ENCODE peak calls at places on chromosomes 4 and X, in four cellular contexts. T is transverse colon, R is stomach, O is suprapubic skin. C is an unnamed sample. For H3K4me1, the result is how much of the 10 kb centered on the place peaks cover.

GRCh38 chr4:45831692-45832091 is 292.2 kb downstream of the GABRG1 start:
- DNase-seq in T (no peak), R (no peak), O (no peak), C (no peak)

GRCh38 chr4:94373752-94374151 is 31.1 kb upstream of the HPGDS start:
- DNase-seq in T (no peak), R (no peak), O (no peak), C (no peak)

GRCh38 chr4:26087108-26087507 is 173.1 kb downstream of the SMIM20 start:
- DNase-seq in T (no peak), R (no peak), O (no peak), C (no peak)

GRCh38 chr4:1023241-1023640 is 11.8 kb downstream of the FGFRL1 start:
- DNase-seq in T (no peak), R (no peak), O (no peak), C (no peak)

GRCh38 chr4:38873290-38873949 is 5.8 kb downstream of the FAM114A1 start:
- DNase-seq in T (no peak), R (no peak), O (no peak), C (no peak)

GRCh38 chrX:113260474-113260873 is 419.8 kb upstream of the AMOT start:
- DNase-seq in T (no peak), R (no peak), O (no peak), C (no peak)

GRCh38 chr4:166078956-166079355 is 205.9 kb downstream of the TLL1 start:
- DNase-seq in T (no peak), R (no peak), O (no peak), C (no peak)

GRCh38 chrX:19579485-19579884 is 64.2 kb upstream of the MAP3K15 start:
- DNase-seq in T (no peak), R (no peak), O (no peak), C (no peak)

GRCh38 chrX:21943460-21944135 is 3.1 kb downstream of the SMS start:
- DNase-seq in T (no peak), R (no peak), O (no peak), C (no peak)

GRCh38 chr4:34619531-34620109 is 1624.7 kb downstream of the ARAP2 start:
- DNase-seq in T (no peak), R (no peak), O (no peak), C (no peak)

GRCh38 chrX:147838465-147839131 is 73.1 kb upstream of the FMR1 start:
- DNase-seq in T (no peak), R (no peak), O (no peak), C (no peak)

GRCh38 chr4:114659386-114660008 is 60.9 kb downstream of the UGT8 start:
- DNase-seq in T (peak), R (peak), O (no peak), C (peak)

GRCh38 chr4:16852168-16852567 is 46.3 kb downstream of the LDB2 start:
- DNase-seq in T (no peak), R (no peak), O (no peak), C (no peak)

GRCh38 chr4:152392079-152392478 is 143.8 kb downstream of the FBXW7 start:
- DNase-seq in T (no peak), R (no peak), O (no peak), C (no peak)

GRCh38 chr4:96315815-96316214 is 475.9 kb downstream of the PDHA2 start:
- DNase-seq in T (no peak), R (no peak), O (no peak), C (no peak)

GRCh38 chrX:53438174-53438831 is 4.1 kb upstream of the HSD17B10 start:
- DNase-seq in T (no peak), R (no peak), O (no peak), C (no peak)

GRCh38 chr4:128428397-128428796 is 140.8 kb upstream of the PGRMC2 start:
- DNase-seq in T (no peak), R (no peak), O (no peak), C (no peak)

GRCh38 chr4:128427832-128428366 is 140.3 kb upstream of the PGRMC2 start:
- DNase-seq in T (peak), R (peak), O (no peak), C (peak)

GRCh38 chr4:128424524-128425195 is 137.0 kb upstream of the PGRMC2 start:
- DNase-seq in T (no peak), R (no peak), O (no peak), C (no peak)
- TF ChIP-seq POLR2AphosphoS5 in T (peak), R (peak), O (no peak), C (no peak)

DNA sequence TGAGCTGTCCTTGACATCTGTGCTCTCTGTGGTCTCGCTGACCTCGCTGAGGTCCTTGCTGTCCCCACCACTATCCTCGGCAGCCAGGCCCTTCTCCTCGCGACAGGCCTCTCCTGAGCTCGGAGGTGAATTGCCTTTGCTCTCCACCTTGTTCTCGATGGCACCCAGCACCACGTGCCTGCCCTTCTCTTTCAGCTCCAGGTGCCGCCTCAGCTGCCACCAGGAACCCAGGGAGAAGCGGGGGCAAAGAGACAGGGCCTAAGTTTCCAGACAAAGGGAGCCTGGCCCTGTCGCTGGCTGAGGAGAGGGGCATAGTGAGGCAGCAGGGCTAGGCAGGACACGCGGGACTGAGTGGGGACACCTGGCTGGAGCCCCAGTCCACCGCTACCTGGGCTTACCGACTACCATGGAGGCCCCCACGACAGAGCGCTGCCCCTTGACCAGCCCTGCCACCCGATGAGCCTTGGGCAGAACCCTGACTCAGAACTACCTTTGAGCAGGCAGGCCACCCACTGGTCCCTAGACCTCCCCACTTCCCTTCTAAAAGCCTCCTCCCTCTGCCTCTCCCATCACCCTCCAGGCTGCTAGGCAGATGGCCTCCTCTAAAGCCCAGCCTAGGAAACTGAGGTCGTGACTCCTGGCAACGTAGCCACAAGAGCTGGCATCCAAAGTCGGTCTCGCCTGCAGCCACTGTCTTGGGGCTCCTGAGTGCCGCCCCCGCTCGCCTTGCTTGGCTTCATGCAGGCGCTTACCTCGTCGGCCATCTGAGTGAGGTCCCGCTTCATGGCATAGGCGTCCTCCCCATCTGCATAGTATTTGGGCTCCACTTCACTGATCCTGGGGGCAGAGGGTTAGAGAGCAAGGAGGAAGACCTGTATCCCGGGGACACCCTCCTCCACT is 4.2 kb upstream of the ARHGAP4 start:
- DNase-seq in T (no peak), R (no peak), O (no peak), C (peak)
- H3K27ac ChIP-seq in T (peak), R (no peak), O (no peak), C (peak)

GRCh38 chr4:184833046-184833838 is 7.5 kb upstream of the ACSL1 start:
- DNase-seq in T (no peak), R (no peak), O (no peak), C (no peak)

GRCh38 chr4:184836613-184837012 is 10.8 kb upstream of the ACSL1 start:
- DNase-seq in T (no peak), R (no peak), O (no peak), C (no peak)

GRCh38 chr4:184843984-184844554 is 18.3 kb upstream of the ACSL1 start:
- DNase-seq in T (no peak), R (no peak), O (no peak), C (no peak)

DNA sequence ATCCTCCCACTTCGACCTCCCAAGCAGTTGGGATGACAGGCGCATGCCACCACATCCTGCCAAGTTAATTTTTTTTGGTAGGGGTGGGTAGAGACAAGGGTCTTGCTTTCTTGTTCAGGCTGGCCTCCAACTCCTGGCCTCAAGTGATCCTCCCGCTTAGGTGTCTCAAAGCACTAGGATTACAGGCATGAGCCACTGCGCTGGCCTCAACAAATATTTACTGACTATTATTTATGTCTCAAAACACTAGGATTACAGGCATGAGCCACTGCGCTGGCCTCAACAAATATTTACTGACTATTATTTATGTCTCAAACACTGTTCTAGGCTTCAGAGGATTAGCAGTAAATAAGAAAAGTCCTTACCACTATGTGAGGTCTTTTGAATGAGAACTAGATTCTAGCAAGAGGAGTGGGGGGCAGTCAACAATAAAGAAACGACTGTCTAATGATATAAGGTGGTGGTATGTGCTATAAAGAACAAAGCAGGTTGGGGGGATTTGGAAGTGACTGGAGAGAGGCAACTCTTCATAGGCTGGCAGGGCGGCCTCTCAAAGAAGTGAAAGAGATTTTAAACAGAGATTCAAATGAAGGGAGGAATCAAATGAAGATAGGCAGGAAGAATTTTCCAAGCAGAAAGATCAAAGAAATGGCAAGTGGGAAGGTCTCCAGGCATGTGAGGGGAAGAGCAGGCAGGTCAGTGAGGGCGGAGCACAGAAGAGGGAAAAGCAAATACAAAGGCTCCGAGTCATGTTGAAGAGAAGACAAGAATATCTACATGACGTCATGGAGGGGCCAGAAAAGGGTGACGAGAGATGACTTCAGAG is 12.7 kb upstream of the ACSL1 start:
- DNase-seq in T (no peak), R (no peak), O (no peak), C (no peak)
- H3K4me1 ChIP-seq in T (under half), R (under half), O (under half), C (under half)

DNA sequence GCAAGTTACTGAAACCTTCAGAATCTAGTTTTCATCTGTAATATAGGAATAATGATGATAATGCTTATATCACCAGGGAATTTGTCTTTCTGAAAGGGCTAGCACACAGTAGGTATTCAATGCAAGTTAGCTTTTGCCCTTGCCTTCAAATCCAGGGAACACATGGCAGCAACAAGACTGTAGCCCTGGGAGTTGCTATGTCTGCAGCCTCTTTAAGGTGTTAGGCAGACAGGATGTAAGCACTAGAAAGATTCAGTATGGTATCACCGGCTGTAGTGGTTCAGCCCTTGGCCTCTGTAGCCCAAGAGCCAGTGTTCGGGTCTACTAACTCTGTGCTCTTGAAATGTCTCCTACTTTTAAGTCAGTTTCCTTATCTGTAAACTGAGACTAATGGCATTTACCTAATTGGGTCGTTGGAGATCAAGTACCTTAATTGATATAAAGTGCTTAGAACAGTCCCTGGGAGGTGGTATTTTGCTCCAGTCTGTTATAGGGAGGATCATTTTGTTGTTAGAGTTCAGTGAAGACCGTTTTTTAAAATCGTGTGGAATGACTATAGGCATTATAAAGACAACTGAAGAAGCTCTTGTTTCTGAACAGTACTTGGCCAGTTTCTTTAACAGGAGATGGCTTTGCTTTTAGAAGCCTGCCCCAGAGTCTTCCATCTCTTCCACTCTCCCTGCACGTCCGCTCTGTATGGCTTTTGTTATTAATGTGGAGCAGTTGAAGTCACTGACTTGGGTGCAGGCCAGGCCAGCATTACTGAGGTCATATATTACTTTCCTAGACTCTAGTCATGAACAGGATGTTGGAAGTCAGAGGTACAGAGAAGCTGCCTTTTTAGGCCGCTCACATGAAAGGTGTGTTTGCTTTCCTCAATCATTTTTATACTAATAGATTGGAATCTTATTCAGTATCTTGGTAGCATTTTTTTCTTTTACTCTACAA is 44.8 kb downstream of the GAB1 start:
- DNase-seq in T (peak), R (peak), O (peak), C (no peak)
- TF ChIP-seq POLR2AphosphoS5 in T (peak), R (peak), O (no peak), C (no peak)

DNA sequence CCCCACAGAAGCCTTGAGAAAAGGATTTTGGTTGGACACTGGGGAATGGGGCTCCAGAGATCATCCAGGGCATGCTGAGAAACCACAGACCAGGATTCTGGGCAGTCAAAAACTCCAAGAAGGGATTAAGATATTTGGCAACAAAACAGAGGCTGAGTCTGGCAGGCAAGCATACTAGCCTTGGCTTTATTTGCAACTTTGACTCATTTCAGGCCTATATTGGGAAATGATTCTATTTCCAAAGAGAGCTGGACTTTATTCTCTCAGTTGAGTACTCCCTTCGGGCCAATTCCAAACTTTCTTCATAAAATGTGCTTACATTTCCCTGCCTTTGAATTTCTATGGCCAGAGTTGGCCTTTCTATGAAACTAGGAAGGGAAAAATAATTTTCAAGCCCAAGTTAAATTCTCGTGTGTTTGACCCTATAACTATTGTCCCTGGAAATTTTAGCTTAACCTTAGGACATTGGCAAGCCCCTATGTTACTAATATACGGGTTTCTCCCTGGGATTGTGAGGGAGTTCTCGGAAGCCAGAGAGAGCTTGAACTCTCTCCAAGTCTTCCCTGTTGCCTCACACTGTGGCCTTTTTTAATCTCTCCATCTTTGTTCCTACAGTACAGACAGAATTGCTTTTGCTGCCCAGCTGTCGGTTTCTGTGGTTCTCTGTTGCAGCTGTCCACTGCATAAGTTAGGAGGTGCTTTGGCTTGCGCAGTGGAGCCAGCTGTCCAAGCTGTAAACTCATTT is 112.7 kb upstream of the FAM9A start:
- DNase-seq in T (peak), R (no peak), O (no peak), C (no peak)
- H3K27ac ChIP-seq in T (peak), R (peak), O (no peak), C (no peak)

GRCh38 chr4:41120297-41121217 is 93.8 kb downstream of the APBB2 start:
- DNase-seq in T (peak), R (peak), O (peak), C (no peak)

GRCh38 chr4:41122775-41123174 is 91.6 kb downstream of the APBB2 start:
- DNase-seq in T (no peak), R (no peak), O (no peak), C (no peak)

GRCh38 chr4:41119867-41120295 is 94.5 kb downstream of the APBB2 start:
- DNase-seq in T (no peak), R (no peak), O (peak), C (no peak)

GRCh38 chr4:41121906-41122305 is 92.4 kb downstream of the APBB2 start:
- DNase-seq in T (no peak), R (no peak), O (no peak), C (no peak)

GRCh38 chr4:41122309-41122708 is 92.0 kb downstream of the APBB2 start:
- DNase-seq in T (no peak), R (no peak), O (no peak), C (no peak)
- H3K4me1 ChIP-seq in T (under half), R (under half), O (half or more), C (under half)